ENCODE peak calls at places on chromosomes 13 and 19, in seven cellular contexts. One of them, this sample, is unnamed.

GRCh38 chr13:114090476-114090875 is 41.9 kb downstream of the RASA3 start:
- DNase-seq in lower lobe of right lung: peak
- DNase-seq in breast epithelium: peak
- DNase-seq in neuronal stem cell: no peak
- DNase-seq in psoas muscle: no peak
- DNase-seq in ovary: no peak
- DNase-seq in heart right ventricle: no peak
- DNase-seq in this sample: peak

GRCh38 chr19:46426506-46427162 is 2.1 kb downstream of the PNMA8C start:
- DNase-seq in lower lobe of right lung: peak
- DNase-seq in breast epithelium: no peak
- DNase-seq in ovary: peak
- DNase-seq in heart right ventricle: peak
- DNase-seq in neuronal stem cell: peak
- DNase-seq in psoas muscle: peak
- DNase-seq in this sample: peak

GRCh38 chr19:58569191-58569942 is 3.8 kb downstream of the MZF1 start:
- DNase-seq in psoas muscle: no peak
- DNase-seq in lower lobe of right lung: no peak
- DNase-seq in ovary: peak
- DNase-seq in heart right ventricle: no peak
- DNase-seq in neuronal stem cell: no peak
- DNase-seq in breast epithelium: peak
- DNase-seq in this sample: peak

GRCh38 chr13:113937497-113938140 is 36.3 kb downstream of the C13orf46 start:
- DNase-seq in lower lobe of right lung: no peak
- DNase-seq in breast epithelium: no peak
- DNase-seq in neuronal stem cell: no peak
- DNase-seq in ovary: no peak
- DNase-seq in psoas muscle: no peak
- DNase-seq in heart right ventricle: no peak
- DNase-seq in this sample: no peak

GRCh38 chr19:1837625-1838105 is 10.6 kb downstream of the REXO1 start:
- DNase-seq in heart right ventricle: no peak
- DNase-seq in neuronal stem cell: no peak
- DNase-seq in psoas muscle: no peak
- DNase-seq in ovary: no peak
- DNase-seq in lower lobe of right lung: no peak
- DNase-seq in breast epithelium: no peak
- DNase-seq in this sample: no peak

GRCh38 chr13:110126391-110126961 is 180.5 kb downstream of the COL4A1 start:
- DNase-seq in lower lobe of right lung: no peak
- DNase-seq in breast epithelium: no peak
- DNase-seq in heart right ventricle: peak
- DNase-seq in psoas muscle: peak
- DNase-seq in neuronal stem cell: peak
- DNase-seq in ovary: peak
- DNase-seq in this sample: peak

GRCh38 chr13:102548811-102549210 is 48.0 kb upstream of the TPP2 start:
- DNase-seq in psoas muscle: no peak
- DNase-seq in breast epithelium: no peak
- DNase-seq in neuronal stem cell: no peak
- DNase-seq in heart right ventricle: no peak
- DNase-seq in lower lobe of right lung: no peak
- DNase-seq in ovary: no peak
- DNase-seq in this sample: no peak

GRCh38 chr13:33191425-33192221 is 93.9 kb downstream of the STARD13 start:
- DNase-seq in lower lobe of right lung: no peak
- DNase-seq in neuronal stem cell: no peak
- DNase-seq in psoas muscle: no peak
- DNase-seq in breast epithelium: no peak
- DNase-seq in ovary: no peak
- DNase-seq in heart right ventricle: no peak
- DNase-seq in this sample: no peak

GRCh38 chr19:3721900-3722442 is 13.8 kb downstream of the TJP3 start:
- DNase-seq in breast epithelium: no peak
- DNase-seq in psoas muscle: no peak
- DNase-seq in ovary: no peak
- DNase-seq in heart right ventricle: no peak
- DNase-seq in lower lobe of right lung: no peak
- DNase-seq in neuronal stem cell: no peak
- DNase-seq in this sample: peak

GRCh38 chr13:43596924-43597598 is 189.7 kb downstream of the ENOX1 start:
- DNase-seq in neuronal stem cell: no peak
- DNase-seq in ovary: no peak
- DNase-seq in lower lobe of right lung: no peak
- DNase-seq in breast epithelium: no peak
- DNase-seq in psoas muscle: no peak
- DNase-seq in heart right ventricle: no peak
- DNase-seq in this sample: no peak

GRCh38 chr13:54367639-54368271 is 1339.1 kb downstream of the OLFM4 start:
- DNase-seq in heart right ventricle: no peak
- DNase-seq in lower lobe of right lung: no peak
- DNase-seq in psoas muscle: no peak
- DNase-seq in neuronal stem cell: no peak
- DNase-seq in breast epithelium: no peak
- DNase-seq in ovary: no peak
- DNase-seq in this sample: no peak

GRCh38 chr19:53772943-53773342 is 51.2 kb downstream of the NLRP12 start:
- DNase-seq in neuronal stem cell: peak
- DNase-seq in breast epithelium: no peak
- DNase-seq in ovary: peak
- DNase-seq in heart right ventricle: peak
- DNase-seq in lower lobe of right lung: peak
- DNase-seq in psoas muscle: no peak
- DNase-seq in this sample: peak

GRCh38 chr13:46778879-46779278 is 18.1 kb downstream of the ESD start:
- DNase-seq in lower lobe of right lung: no peak
- DNase-seq in heart right ventricle: no peak
- DNase-seq in neuronal stem cell: no peak
- DNase-seq in ovary: no peak
- DNase-seq in breast epithelium: no peak
- DNase-seq in psoas muscle: no peak
- DNase-seq in this sample: no peak

GRCh38 chr19:958967-959685 is 25.0 kb upstream of the WDR18 start:
- DNase-seq in ovary: no peak
- DNase-seq in breast epithelium: no peak
- DNase-seq in lower lobe of right lung: no peak
- DNase-seq in neuronal stem cell: no peak
- DNase-seq in psoas muscle: no peak
- DNase-seq in heart right ventricle: no peak
- DNase-seq in this sample: no peak

GRCh38 chr13:31927219-31927653 is 104.3 kb upstream of the FRY start:
- DNase-seq in breast epithelium: no peak
- DNase-seq in heart right ventricle: no peak
- DNase-seq in neuronal stem cell: no peak
- DNase-seq in ovary: no peak
- DNase-seq in psoas muscle: no peak
- DNase-seq in lower lobe of right lung: no peak
- DNase-seq in this sample: peak

GRCh38 chr19:9178901-9179300 is at the start of gene OR7D2:
- DNase-seq in ovary: no peak
- DNase-seq in breast epithelium: no peak
- DNase-seq in psoas muscle: no peak
- DNase-seq in lower lobe of right lung: no peak
- DNase-seq in heart right ventricle: no peak
- DNase-seq in neuronal stem cell: no peak
- DNase-seq in this sample: no peak

GRCh38 chr19:48508729-48509310 is 2.8 kb downstream of the LMTK3 start:
- DNase-seq in lower lobe of right lung: no peak
- DNase-seq in psoas muscle: no peak
- DNase-seq in breast epithelium: no peak
- DNase-seq in ovary: no peak
- DNase-seq in neuronal stem cell: no peak
- DNase-seq in heart right ventricle: no peak
- DNase-seq in this sample: no peak

GRCh38 chr19:48507911-48508439 is 3.7 kb downstream of the LMTK3 start:
- DNase-seq in breast epithelium: no peak
- DNase-seq in neuronal stem cell: no peak
- DNase-seq in lower lobe of right lung: no peak
- DNase-seq in ovary: no peak
- DNase-seq in heart right ventricle: no peak
- DNase-seq in psoas muscle: no peak
- DNase-seq in this sample: no peak

GRCh38 chr19:48510421-48511268 is 990 bp downstream of the LMTK3 start:
- DNase-seq in psoas muscle: peak
- DNase-seq in neuronal stem cell: no peak
- DNase-seq in lower lobe of right lung: peak
- DNase-seq in ovary: peak
- DNase-seq in breast epithelium: peak
- DNase-seq in heart right ventricle: peak
- DNase-seq in this sample: peak

GRCh38 chr19:48511321-48511731 is 309 bp downstream of the LMTK3 start:
- DNase-seq in heart right ventricle: no peak
- DNase-seq in breast epithelium: no peak
- DNase-seq in lower lobe of right lung: no peak
- DNase-seq in psoas muscle: no peak
- DNase-seq in ovary: no peak
- DNase-seq in neuronal stem cell: no peak
- DNase-seq in this sample: peak

DNA sequence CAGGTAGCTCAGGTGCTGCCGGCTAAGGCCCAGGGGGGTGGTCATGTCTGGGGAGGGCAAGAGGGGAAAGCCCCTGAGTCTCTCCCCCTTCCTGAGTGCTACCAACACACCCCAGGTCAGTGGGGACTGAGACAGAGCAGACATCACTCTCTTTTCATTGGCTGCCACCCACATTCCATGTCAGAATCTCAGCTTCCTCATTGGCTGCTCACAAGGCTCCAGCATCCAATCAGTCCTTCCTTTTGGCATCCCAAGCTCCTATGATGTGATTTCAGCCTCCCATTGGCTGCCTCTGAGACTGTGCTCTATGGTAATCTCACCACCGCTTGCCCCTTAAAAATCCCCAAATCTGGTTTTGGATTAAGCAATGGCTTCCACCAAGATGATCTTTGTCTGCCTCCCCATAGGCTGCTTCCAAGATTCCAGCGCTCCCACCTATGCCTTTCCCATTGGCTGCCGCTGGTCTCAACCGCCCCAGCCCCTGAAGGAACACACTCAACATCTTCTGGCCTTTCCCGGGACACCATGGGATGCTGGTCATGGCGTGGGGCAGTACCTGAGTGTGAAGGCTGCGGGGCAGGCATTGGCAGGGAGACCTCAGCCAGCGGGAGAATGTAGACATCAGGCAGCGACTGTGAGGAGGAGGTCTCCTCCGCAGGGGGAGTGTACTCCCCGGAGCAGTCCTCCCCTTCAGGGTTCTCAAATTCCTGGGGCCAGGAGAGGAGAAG is 2.0 kb downstream of the LMTK3 start:
- DNase-seq in breast epithelium: no peak
- DNase-seq in neuronal stem cell: no peak
- DNase-seq in lower lobe of right lung: no peak
- DNase-seq in psoas muscle: no peak
- DNase-seq in heart right ventricle: no peak
- DNase-seq in ovary: no peak
- DNase-seq in this sample: no peak
- H3K4me3 ChIP-seq in breast epithelium: no peak
- H3K4me3 ChIP-seq in neuronal stem cell: no peak
- H3K4me3 ChIP-seq in lower lobe of right lung: no peak
- H3K4me3 ChIP-seq in psoas muscle: no peak
- H3K4me3 ChIP-seq in heart right ventricle: no peak
- H3K4me3 ChIP-seq in ovary: no peak
- H3K4me3 ChIP-seq in this sample: no peak

GRCh38 chr19:6765738-6766356 is 1.4 kb downstream of the SH2D3A start:
- DNase-seq in psoas muscle: no peak
- DNase-seq in lower lobe of right lung: peak
- DNase-seq in breast epithelium: peak
- DNase-seq in neuronal stem cell: no peak
- DNase-seq in heart right ventricle: no peak
- DNase-seq in ovary: no peak
- DNase-seq in this sample: peak
- H3K27ac ChIP-seq in psoas muscle: no peak
- H3K27ac ChIP-seq in lower lobe of right lung: peak
- H3K27ac ChIP-seq in breast epithelium: peak
- H3K27ac ChIP-seq in neuronal stem cell: no peak
- H3K27ac ChIP-seq in heart right ventricle: no peak
- H3K27ac ChIP-seq in ovary: no peak
- H3K27ac ChIP-seq in this sample: peak

DNA sequence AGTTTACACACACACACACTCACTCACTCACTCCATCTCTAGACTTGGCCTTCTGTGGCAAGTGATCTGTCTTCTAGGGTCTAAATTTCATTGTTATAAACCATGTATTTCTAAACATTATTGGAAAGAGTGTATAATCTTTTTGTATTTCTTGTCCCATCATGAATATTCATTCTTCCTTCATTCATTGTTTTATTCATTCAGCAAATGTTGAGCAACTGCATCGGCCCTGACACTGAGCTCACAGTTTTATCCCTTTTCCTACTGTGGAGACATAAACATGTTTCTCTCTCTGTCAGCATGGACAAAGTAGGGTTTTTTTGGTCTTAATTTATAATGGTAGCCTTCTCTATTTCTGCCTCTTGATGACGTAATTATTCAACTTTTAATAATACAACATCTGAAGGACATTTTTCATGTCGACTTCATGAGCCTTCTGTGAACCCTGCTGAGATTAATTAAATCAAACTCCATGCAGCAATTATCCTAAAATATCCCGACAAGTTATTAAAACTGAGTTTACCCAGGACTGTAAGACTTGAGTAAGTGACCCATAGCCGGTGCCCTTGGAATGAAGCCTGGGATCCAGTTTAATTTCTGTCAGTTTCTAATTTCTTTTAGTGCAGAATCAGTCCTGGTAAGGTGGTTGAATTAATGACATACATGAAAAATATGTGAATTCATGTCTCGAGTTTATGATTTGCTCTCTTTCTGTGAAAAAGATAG is 7.3 kb downstream of the SPATA13 start:
- DNase-seq in neuronal stem cell: no peak
- DNase-seq in lower lobe of right lung: no peak
- DNase-seq in heart right ventricle: no peak
- DNase-seq in breast epithelium: no peak
- DNase-seq in psoas muscle: no peak
- DNase-seq in ovary: no peak
- DNase-seq in this sample: no peak
- H3K4me3 ChIP-seq in neuronal stem cell: no peak
- H3K4me3 ChIP-seq in lower lobe of right lung: no peak
- H3K4me3 ChIP-seq in heart right ventricle: no peak
- H3K4me3 ChIP-seq in breast epithelium: no peak
- H3K4me3 ChIP-seq in psoas muscle: no peak
- H3K4me3 ChIP-seq in ovary: no peak
- H3K4me3 ChIP-seq in this sample: no peak

DNA sequence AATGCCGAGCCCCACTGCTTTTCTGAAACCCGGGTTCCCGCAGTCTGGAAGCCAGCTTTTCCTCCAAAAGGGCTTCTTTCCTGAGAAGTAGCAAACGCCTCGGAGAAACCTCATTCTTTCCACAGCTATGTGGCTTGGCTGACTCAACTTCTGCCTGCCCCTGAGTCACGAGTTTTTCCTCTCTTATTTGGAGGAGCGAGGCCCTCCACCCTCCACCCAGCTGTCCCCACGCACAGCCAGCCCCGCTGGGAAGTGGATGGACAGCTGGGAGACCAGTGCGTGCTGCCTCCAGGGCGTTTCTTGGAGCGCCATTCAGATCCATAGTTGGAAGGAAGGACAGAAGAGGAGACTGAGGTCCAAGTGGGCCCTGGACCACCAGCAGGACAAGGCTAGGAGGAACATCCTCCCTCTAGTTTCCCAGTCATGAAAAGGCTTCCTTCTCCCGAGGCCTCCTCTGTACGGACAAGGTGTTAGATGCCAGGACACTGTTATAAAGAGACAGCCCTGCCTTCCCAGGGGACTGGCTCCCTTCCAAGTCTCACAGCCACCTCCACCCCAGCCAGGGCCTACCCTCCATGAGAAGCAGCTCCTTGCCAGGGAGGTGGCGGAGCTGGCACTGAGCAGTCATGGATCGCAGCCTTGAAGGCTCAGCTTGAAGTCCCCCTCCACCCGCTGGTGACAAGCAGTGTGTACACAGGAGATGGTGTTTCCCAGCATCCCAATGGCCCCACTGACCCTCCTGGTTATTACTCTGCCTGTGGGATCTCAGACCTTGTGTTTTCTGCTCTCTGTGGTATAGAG is 2.5 kb upstream of the PLEKHF1 start:
- DNase-seq in breast epithelium: peak
- DNase-seq in ovary: peak
- DNase-seq in neuronal stem cell: no peak
- DNase-seq in heart right ventricle: peak
- DNase-seq in lower lobe of right lung: peak
- DNase-seq in psoas muscle: peak
- DNase-seq in this sample: no peak
- H3K27ac ChIP-seq in breast epithelium: peak
- H3K27ac ChIP-seq in ovary: peak
- H3K27ac ChIP-seq in neuronal stem cell: no peak
- H3K27ac ChIP-seq in heart right ventricle: peak
- H3K27ac ChIP-seq in lower lobe of right lung: peak
- H3K27ac ChIP-seq in psoas muscle: peak
- H3K27ac ChIP-seq in this sample: peak

This sample was measured in upper lobe of left lung.